ENCODE peak calls at places on chromosomes 2 and 18, in eight cellular contexts. G is GM12878, S is K562, N is GM23338, K is HCT116, Q is HepG2, W is endothelial cell of umbilical vein, B is H1. L is an unnamed sample.

GRCh38 chr2:239963646-239964205 is 61.4 kb downstream of the NDUFA10 start:
- DNase-seq in K (no peak), S (no peak), W (no peak), G (no peak), B (no peak), N (no peak), Q (no peak), L (no peak)

GRCh38 chr2:241271641-241272297 is 43.7 kb downstream of the HDLBP start:
- DNase-seq in K (peak; percentile 38), N (peak; percentile 44), Q (peak; percentile 76), S (peak; percentile 29), G (no peak), B (peak; percentile 58), W (peak; percentile 83), L (no peak)

GRCh38 chr2:64866797-64867196 is 122.4 kb upstream of the SLC1A4 start:
- DNase-seq in Q (no peak), G (no peak), W (no peak), K (no peak), S (no peak), N (no peak), B (no peak), L (no peak)

GRCh38 chr18:31162419-31162793 is 250 bp downstream of the DSC1 start:
- DNase-seq in Q (no peak), G (no peak), K (no peak), B (no peak), S (no peak), N (no peak), W (no peak), L (no peak)

GRCh38 chr2:236162804-236163482 is 5.2 kb downstream of the GBX2 start:
- DNase-seq in G (no peak), K (no peak), B (no peak), W (no peak), S (no peak), Q (no peak), N (peak; percentile 50), L (no peak)

GRCh38 chr2:151766421-151767153 is 32.3 kb upstream of the NEB start:
- DNase-seq in G (no peak), S (peak; percentile 32), B (no peak), K (no peak), W (peak; percentile 33), N (no peak), Q (no peak), L (no peak)

GRCh38 chr2:195411219-195411687 is 245.8 kb upstream of the SLC39A10 start:
- DNase-seq in Q (no peak), G (peak; percentile 57), B (no peak), N (no peak), W (no peak), K (no peak), S (no peak), L (no peak)

GRCh38 chr18:12857215-12857924 is 26.7 kb downstream of the PTPN2 start:
- DNase-seq in B (no peak), N (no peak), Q (no peak), S (no peak), K (no peak), G (no peak), W (no peak), L (no peak)

GRCh38 chr2:238765590-238765989 is 82.3 kb upstream of the TWIST2 start:
- DNase-seq in G (no peak), W (no peak), N (no peak), Q (no peak), K (no peak), S (no peak), B (no peak), L (no peak)

GRCh38 chr2:151774506-151774905 is 40.2 kb upstream of the NEB start:
- DNase-seq in W (peak; percentile 67), G (no peak), N (no peak), S (no peak), K (peak; percentile 13), B (no peak), Q (no peak), L (no peak)

GRCh38 chr2:237459226-237459625 is 27.8 kb upstream of the MLPH start:
- DNase-seq in N (no peak), B (no peak), Q (no peak), W (no peak), K (no peak), G (no peak), S (no peak), L (no peak)

GRCh38 chr18:76953186-76953982 is 131.0 kb downstream of the ZNF236 start:
- DNase-seq in G (no peak), S (no peak), K (no peak), N (no peak), B (no peak), Q (no peak), W (peak; percentile 76), L (no peak)

GRCh38 chr2:104853926-104854506 is at the start of gene POU3F3:
- DNase-seq in W (no peak), Q (no peak), N (peak; percentile 99), G (no peak), B (peak; percentile 98), K (no peak), S (no peak), L (peak; percentile 63)

GRCh38 chr2:133605031-133605773 is 36.9 kb upstream of the NCKAP5 start:
- DNase-seq in S (no peak), Q (no peak), N (no peak), K (no peak), B (no peak), W (no peak), G (no peak), L (no peak)

GRCh38 chr2:181264436-181264835 is 192.8 kb upstream of the ITGA4 start:
- DNase-seq in B (no peak), N (no peak), W (no peak), Q (no peak), G (no peak), K (no peak), S (no peak), L (no peak)

GRCh38 chr2:182949572-182950189 is 83.2 kb upstream of the FRZB start:
- DNase-seq in W (peak; percentile 11), Q (no peak), S (no peak), B (no peak), K (no peak), N (no peak), G (no peak), L (no peak)
- H3K27ac ChIP-seq in W (no peak overlapping the region), Q (no peak overlapping the region), S (peak overlapping the region; percentile 92), B (no peak overlapping the region), K (peak overlapping the region; percentile 30), N (no peak overlapping the region), G (no peak overlapping the region), L (no peak overlapping the region)

GRCh38 chr2:106705877-106706276 is 180.1 kb downstream of the ST6GAL2 start:
- DNase-seq in B (no peak), N (no peak), K (no peak), Q (no peak), G (no peak), S (no peak), W (no peak), L (no peak)
- TF ChIP-seq POLR2AphosphoS5 in B (no peak), N (no peak), K (no peak), Q (no peak), G (no peak), S (no peak), W (no peak), L (no peak)

GRCh38 chr2:221529943-221530652 is 42.0 kb downstream of the EPHA4 start:
- DNase-seq in G (no peak), Q (no peak), W (peak; percentile 89), S (no peak), N (no peak), K (no peak), B (no peak), L (peak; percentile 16)
- TF ChIP-seq EZH2 in G (no peak), Q (no peak), W (no peak), S (no peak), N (no peak), K (no peak), B (no peak), L (no peak)

DNA sequence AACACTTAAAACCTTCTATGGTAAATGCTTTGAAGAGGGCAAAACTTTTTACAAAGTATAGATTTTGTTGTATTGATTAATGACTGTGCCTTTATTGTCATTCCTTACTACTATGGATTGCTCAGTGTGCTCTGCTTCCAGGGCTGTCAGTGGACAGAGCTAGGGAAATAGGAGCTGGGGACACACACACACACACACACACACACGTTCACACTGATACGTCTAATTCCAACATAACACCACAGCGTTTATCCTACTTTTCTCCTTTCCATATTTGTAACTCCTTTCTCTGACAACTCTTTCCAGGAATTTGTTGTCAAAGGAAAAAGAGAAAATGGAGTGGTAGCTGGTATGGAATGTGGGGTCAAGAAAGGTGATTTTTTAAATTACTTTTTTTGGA is 21.8 kb downstream of the WDR7 start:
- DNase-seq in K (no peak), G (no peak), B (no peak), S (no peak), Q (no peak), W (no peak), N (no peak), L (no peak)
- H3K27ac ChIP-seq in K (no peak overlapping the region), G (no peak overlapping the region), B (no peak overlapping the region), S (no peak overlapping the region), Q (no peak overlapping the region), W (no peak overlapping the region), N (no peak overlapping the region), L (no peak overlapping the region)

DNA sequence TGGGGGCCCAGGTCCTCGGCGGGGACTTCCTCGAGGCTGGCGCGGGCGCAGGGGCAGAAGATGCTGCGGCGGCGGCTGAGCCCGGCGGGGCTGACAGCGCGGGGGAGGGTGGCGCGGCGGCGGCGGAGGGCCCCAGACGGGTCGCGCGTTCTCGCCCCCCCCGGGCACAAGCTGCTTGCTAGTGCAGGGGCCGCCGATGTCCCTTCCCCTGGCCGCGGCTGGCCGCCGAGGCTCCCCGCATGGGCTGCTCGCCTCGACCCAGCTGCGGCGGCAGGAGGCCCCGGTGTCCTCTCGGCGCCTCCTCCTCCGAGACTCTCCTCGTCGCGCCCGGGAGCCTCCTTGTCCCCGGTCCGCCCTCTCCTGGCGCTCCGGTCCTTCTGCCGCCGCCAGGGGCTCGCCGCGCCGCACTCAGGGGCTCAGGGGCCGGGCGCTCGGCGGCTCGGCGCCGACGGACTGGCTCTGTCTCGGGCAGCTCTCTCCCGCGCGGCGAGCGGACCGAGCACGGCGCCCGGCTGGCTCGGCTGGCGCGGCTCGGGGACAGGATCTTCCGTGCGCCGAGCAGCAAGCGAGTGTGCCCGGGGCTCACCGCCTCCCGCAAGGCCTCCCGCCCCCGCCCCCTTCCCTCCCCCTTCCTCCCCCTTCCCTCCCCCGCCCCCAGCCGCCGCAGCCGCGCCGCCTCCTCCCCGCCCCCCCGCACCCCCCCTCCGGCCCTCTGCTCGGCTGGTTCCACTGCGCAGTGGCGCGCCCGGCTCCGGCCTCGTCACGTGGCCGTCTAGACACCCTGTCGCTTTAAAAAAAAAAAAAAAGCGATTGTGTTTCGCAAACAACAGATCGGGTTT is 902 bp upstream of the SMAD7 start:
- DNase-seq in S (peak; percentile 78), N (peak; percentile 93), Q (peak; percentile 82), K (no peak), G (no peak), B (peak; percentile 76), W (peak; percentile 91), L (no peak)
- TF ChIP-seq POLR2AphosphoS5 in S (no peak), N (peak; percentile 38), Q (peak; percentile 43), K (peak; percentile 35), G (peak; percentile 59), B (peak; percentile 20), W (peak; percentile 61), L (no peak)

DNA sequence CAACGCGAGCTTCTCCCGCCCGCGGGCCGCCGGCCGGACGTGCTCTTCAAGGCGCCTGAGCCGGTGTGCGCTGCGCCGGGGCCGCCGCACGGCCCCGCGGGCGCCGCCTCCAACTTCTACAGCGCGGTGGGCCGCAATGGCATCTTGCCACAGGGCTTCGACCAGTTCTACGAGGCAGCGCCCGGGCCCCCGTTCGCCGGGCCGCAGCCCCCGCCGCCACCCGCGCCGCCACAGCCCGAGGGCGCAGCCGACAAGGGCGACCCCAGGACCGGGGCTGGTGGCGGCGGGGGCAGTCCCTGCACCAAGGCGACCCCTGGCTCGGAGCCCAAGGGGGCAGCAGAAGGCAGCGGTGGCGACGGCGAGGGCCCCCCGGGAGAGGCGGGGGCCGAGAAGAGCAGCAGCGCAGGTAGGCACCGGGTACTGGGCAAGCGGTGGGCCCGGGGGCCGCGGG is 676 bp downstream of the HOXD11 start:
- DNase-seq in K (no peak), N (no peak), B (peak; percentile 56), Q (no peak), S (no peak), W (no peak), G (no peak), L (no peak)
- TF ChIP-seq EZH2 in K (no peak), N (peak; percentile 52), B (peak; percentile 79), Q (no peak), S (no peak), W (peak; percentile 80), G (no peak), L (no peak)

L was measured in SK-N-MC.